ENCODE peak calls at places on chromosome 11, in six cellular contexts. I is astrocyte of the spinal cord, V is NCI-H1930, J is RPMI7951, O is fibroblast of mammary gland, E is GM23248. P is an unnamed sample.

GRCh38 chr11:33778682-33779081 is 4.4 kb upstream of the FBXO3 start:
- DNase-seq in I (peak), V (no peak), J (peak), E (peak), O (peak), P (no peak)

GRCh38 chr11:10373340-10373739 is 68.5 kb downstream of the ADM start:
- DNase-seq in J (peak), I (peak), V (no peak), O (peak), E (no peak), P (no peak)

GRCh38 chr11:131217313-131218297 is 152.8 kb upstream of the NTM start:
- DNase-seq in V (no peak), J (peak), O (peak), I (no peak), E (peak), P (no peak)

GRCh38 chr11:65578667-65579066 is 2.8 kb downstream of the EHBP1L1 start:
- DNase-seq in I (no peak), E (no peak), O (no peak), J (no peak), V (no peak), P (no peak)

GRCh38 chr11:71450507-71450906 is 2.3 kb upstream of the DHCR7 start:
- DNase-seq in J (no peak), I (no peak), O (no peak), E (no peak), V (no peak), P (no peak)

GRCh38 chr11:2860636-2861035 is 24.9 kb downstream of the CDKN1C start:
- DNase-seq in E (peak), V (no peak), J (peak), I (peak), O (peak), P (no peak)

GRCh38 chr11:13963169-13963948 is 836 bp downstream of the SPON1 start:
- DNase-seq in O (no peak), E (peak), I (no peak), V (no peak), J (no peak), P (no peak)

GRCh38 chr11:84691830-84692229 is 935.3 kb downstream of the DLG2 start:
- DNase-seq in V (no peak), E (no peak), I (no peak), J (no peak), O (no peak), P (no peak)

GRCh38 chr11:120807414-120808150 is 216.3 kb upstream of the TBCEL start:
- DNase-seq in I (peak), E (peak), V (no peak), J (peak), O (peak), P (no peak)

GRCh38 chr11:9077164-9077563 is 14.2 kb downstream of the SCUBE2 start:
- DNase-seq in O (no peak), J (no peak), V (no peak), E (no peak), I (no peak), P (no peak)

GRCh38 chr11:118618991-118619375 is 11.6 kb downstream of the PHLDB1 start:
- DNase-seq in J (peak), I (peak), E (peak), O (peak), V (no peak), P (no peak)

GRCh38 chr11:60854847-60855725 is 664 bp downstream of the PTGDR2 start:
- DNase-seq in J (no peak), I (no peak), V (no peak), O (no peak), E (no peak), P (no peak)

P was measured in NCI-H1417 treated with DMSO at 0.1 percent for 48 hours.